ENCODE peak calls at places on chromosome 14, in eight cellular contexts. U is H9, O is PC-9, N is ovary, P is BE2C, T is endodermal cell, Y is SK-N-SH, C is GM23338. E is an unnamed sample.

GRCh38 chr14:58864751-58865519 is 227.2 kb downstream of the DACT1 start:
- DNase-seq in U (no peak), O (no peak), N (no peak), P (peak; percentile 32), T (no peak), Y (peak; percentile 50), C (no peak), E (no peak)

GRCh38 chr14:55721353-55721752 is 141.3 kb downstream of the KTN1 start:
- DNase-seq in U (no peak), O (peak; percentile 38), N (no peak), P (peak; percentile 62), T (no peak), Y (no peak), C (no peak), E (no peak)

GRCh38 chr14:75294649-75295033 is 16.0 kb downstream of the FOS start:
- DNase-seq in U (peak; percentile 48), O (no peak), N (no peak), P (no peak), T (peak; percentile 78), Y (peak; percentile 66), C (peak; percentile 62), E (no peak)

GRCh38 chr14:80231732-80232131 is 20.4 kb upstream of the DIO2 start:
- DNase-seq in U (no peak), O (no peak), N (no peak), P (no peak), T (no peak), Y (no peak), C (no peak), E (no peak)

GRCh38 chr14:69666698-69667211 is 55.4 kb downstream of the SUSD6 start:
- DNase-seq in U (no peak), O (peak; percentile 24), N (no peak), P (no peak), T (no peak), Y (no peak), C (no peak), E (no peak)

GRCh38 chr14:73227812-73228781 is 9.2 kb upstream of the PAPLN start:
- DNase-seq in U (peak; percentile 60), O (peak; percentile 51), N (peak; percentile 80), P (peak; percentile 63), T (no peak), Y (peak; percentile 41), C (peak; percentile 67), E (no peak)

GRCh38 chr14:105091335-105092123 is 26.3 kb upstream of the GPR132 start:
- DNase-seq in U (peak; percentile 29), O (peak; percentile 98), N (peak; percentile 56), P (no peak), T (peak; percentile 48), Y (no peak), C (no peak), E (no peak)

GRCh38 chr14:20630340-20631022 is 11.0 kb downstream of the OR6S1 start:
- DNase-seq in U (peak; percentile 70), O (peak; percentile 21), N (peak; percentile 44), P (peak; percentile 49), T (peak; percentile 85), Y (no peak), C (peak; percentile 85), E (peak; percentile 42)

GRCh38 chr14:86541969-86542368 is 1012.0 kb downstream of the FLRT2 start:
- DNase-seq in U (no peak), O (no peak), N (no peak), P (peak; percentile 70), T (no peak), Y (no peak), C (no peak), E (no peak)

GRCh38 chr14:96905825-96906224 is 108.6 kb downstream of the VRK1 start:
- DNase-seq in U (no peak), O (no peak), N (no peak), P (no peak), T (no peak), Y (no peak), C (no peak), E (no peak)

GRCh38 chr14:101929946-101930345 is 34.4 kb upstream of the DYNC1H1 start:
- DNase-seq in U (no peak), O (no peak), N (no peak), P (no peak), T (no peak), Y (no peak), C (no peak), E (no peak)

GRCh38 chr14:61462566-61463195 is 141.3 kb downstream of the PRKCH start:
- DNase-seq in U (no peak), O (no peak), N (no peak), P (peak; percentile 82), T (no peak), Y (peak; percentile 70), C (no peak), E (no peak)

GRCh38 chr14:89509891-89510290 is 92.9 kb upstream of the FOXN3 start:
- DNase-seq in U (no peak), O (no peak), N (no peak), P (no peak), T (peak; percentile 57), Y (no peak), C (no peak), E (no peak)

GRCh38 chr14:88321692-88322504 is 1.2 kb downstream of the KCNK10 start:
- DNase-seq in U (peak; percentile 35), O (no peak), N (no peak), P (no peak), T (peak; percentile 53), Y (no peak), C (peak; percentile 21), E (no peak)

GRCh38 chr14:51073751-51074150 is 21.2 kb downstream of the TRIM9 start:
- DNase-seq in U (no peak), O (no peak), N (no peak), P (no peak), T (no peak), Y (no peak), C (no peak), E (no peak)

GRCh38 chr14:21097616-21098133 is 780 bp downstream of the ZNF219 start:
- DNase-seq in U (peak; percentile 61), O (no peak), N (peak; percentile 66), P (no peak), T (peak; percentile 79), Y (no peak), C (peak; percentile 84), E (no peak)

GRCh38 chr14:50091240-50091914 is 25.0 kb downstream of the VCPKMT start:
- DNase-seq in U (no peak), O (no peak), N (no peak), P (no peak), T (no peak), Y (no peak), C (no peak), E (no peak)

GRCh38 chr14:104396682-104397470 is 182.7 kb upstream of the C14orf180 start:
- DNase-seq in U (peak; percentile 9), O (no peak), N (no peak), P (no peak), T (no peak), Y (no peak), C (no peak), E (no peak)

DNA sequence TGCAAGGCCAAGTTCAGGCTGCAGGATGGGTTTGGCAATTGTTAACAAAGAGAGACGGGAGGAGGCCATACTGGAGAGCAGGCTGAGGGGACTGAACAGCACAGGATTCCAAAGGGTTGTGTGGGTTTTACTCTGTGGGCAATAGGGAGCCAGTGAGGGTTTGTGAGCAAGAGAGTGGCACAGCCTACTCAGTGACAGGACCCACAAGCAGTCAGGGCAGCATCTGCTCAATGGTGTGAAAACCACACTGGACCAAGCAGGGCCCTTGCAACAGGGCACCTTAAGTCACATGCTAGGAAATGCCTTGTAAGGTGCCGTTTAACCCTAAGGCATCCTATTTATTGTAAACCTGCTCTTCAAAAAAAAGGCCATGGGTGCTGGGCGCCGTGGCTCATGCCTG is 22.0 kb downstream of the SYNE3 start:
- DNase-seq in U (no peak), O (no peak), N (no peak), P (no peak), T (no peak), Y (no peak), C (no peak), E (no peak)
- H3K27me3 ChIP-seq in U (no peaks in the 10 kb centered on the region), O (no peaks in the 10 kb centered on the region), N (no peaks in the 10 kb centered on the region), P (no peaks in the 10 kb centered on the region), T (no peaks in the 10 kb centered on the region), Y (no peaks in the 10 kb centered on the region), C (no peaks in the 10 kb centered on the region), E (no peaks in the 10 kb centered on the region)

GRCh38 chr14:77203611-77204456 is 22.2 kb downstream of the TMEM63C start:
- DNase-seq in U (no peak), O (no peak), N (no peak), P (peak; percentile 38), T (peak; percentile 58), Y (peak; percentile 70), C (no peak), E (no peak)
- H3K27me3 ChIP-seq in U (no peaks in the 10 kb centered on the region), O (peaks cover 76% of the 10 kb centered on the region), N (no peaks in the 10 kb centered on the region), P (no peaks in the 10 kb centered on the region), T (peaks cover 4% of the 10 kb centered on the region), Y (no peaks in the 10 kb centered on the region), C (no peaks in the 10 kb centered on the region), E (no peaks in the 10 kb centered on the region)

DNA sequence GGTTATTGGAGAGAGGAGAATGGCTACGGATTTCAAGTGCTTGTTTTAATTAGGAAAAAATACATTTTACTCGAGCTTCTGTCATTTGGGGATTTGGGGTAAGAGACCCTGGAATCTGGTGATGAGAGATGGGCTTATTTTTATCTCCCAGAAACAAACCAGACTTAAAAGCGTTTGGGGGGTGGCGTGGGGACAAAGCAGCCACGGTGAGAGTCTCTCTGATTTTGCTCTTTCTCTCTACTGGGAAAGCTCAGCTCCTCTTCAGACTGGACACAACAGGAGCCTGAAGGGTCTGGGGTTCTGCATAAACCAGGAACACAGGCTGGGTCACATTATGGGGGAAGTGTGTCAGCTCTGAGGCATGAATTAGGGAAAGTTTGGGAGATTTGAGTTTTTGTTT is 3.8 kb downstream of the VSX2 start:
- DNase-seq in U (no peak), O (no peak), N (no peak), P (no peak), T (no peak), Y (no peak), C (no peak), E (no peak)
- H3K27me3 ChIP-seq in U (peaks cover 58% of the 10 kb centered on the region), O (peaks cover 68% of the 10 kb centered on the region), N (peaks cover 6% of the 10 kb centered on the region), P (peaks cover 99% of the 10 kb centered on the region), T (peaks cover 88% of the 10 kb centered on the region), Y (peaks cover 95% of the 10 kb centered on the region), C (peaks cover 73% of the 10 kb centered on the region), E (peaks cover 37% of the 10 kb centered on the region)

DNA sequence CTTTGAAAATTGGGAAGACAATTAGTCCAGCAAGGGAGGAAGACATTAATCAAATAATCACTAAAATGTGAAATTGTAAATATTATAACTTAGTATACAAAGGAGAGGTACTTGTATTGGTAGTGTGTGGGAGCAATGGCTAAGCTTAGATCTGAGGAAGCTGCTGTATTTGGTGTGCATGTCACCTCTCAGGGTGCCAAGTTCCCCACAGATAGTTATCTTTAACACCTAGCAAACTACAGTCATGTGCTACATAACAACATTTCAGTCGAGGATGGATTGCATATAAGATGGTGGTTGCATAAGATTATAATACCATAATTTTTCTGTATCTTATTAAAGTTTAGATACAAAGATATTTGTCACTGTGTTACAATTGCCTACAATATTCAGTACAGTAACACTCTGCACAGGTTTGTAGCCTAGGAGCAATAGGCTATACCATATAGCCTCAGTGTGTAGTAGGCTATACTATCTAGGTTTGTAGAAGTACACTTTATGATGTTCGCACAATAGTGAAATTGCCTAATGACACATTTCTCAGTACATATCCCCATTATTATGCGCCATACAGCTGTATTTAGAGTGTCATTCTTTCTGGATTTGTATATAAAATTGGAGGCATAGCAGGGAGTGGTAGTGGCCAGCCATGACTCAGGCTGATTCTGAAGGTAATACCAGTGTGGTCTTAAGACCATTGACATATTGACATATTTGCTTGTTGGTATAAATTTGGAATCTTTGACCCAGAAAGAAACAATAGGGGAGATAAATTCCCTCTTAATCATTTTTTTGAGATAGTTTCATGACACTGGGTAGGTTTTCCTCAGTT is 55.8 kb downstream of the RAD51B start:
- DNase-seq in U (no peak), O (no peak), N (no peak), P (no peak), T (no peak), Y (no peak), C (no peak), E (no peak)
- H3K27me3 ChIP-seq in U (no peaks in the 10 kb centered on the region), O (no peaks in the 10 kb centered on the region), N (no peaks in the 10 kb centered on the region), P (no peaks in the 10 kb centered on the region), T (no peaks in the 10 kb centered on the region), Y (no peaks in the 10 kb centered on the region), C (no peaks in the 10 kb centered on the region), E (no peaks in the 10 kb centered on the region)